ENCODE peak calls at places on chromosomes 6 and 20, in six cellular contexts. One of them, this sample, is unnamed.

GRCh38 chr20:34515484-34516037 is 661 bp upstream of the DYNLRB1 start:
- DNase-seq in adipocyte: peak
- DNase-seq in GOT3: no peak
- DNase-seq in activated T-helper 1 cell treated with anti-CD3 and anti-CD28 coated beads, Interleukin-2, amount 50 U/mL, for 16 hours: peak
- DNase-seq in T-helper 17 cell: peak
- DNase-seq in AG09309: no peak
- DNase-seq in this sample: peak

GRCh38 chr6:159043236-159043635 is 1.6 kb downstream of the TAGAP start:
- DNase-seq in activated T-helper 1 cell treated with anti-CD3 and anti-CD28 coated beads, Interleukin-2, amount 50 U/mL, for 16 hours: no peak
- DNase-seq in AG09309: no peak
- DNase-seq in adipocyte: no peak
- DNase-seq in T-helper 17 cell: no peak
- DNase-seq in GOT3: no peak
- DNase-seq in this sample: no peak

GRCh38 chr20:52076164-52076563 is 115.4 kb downstream of the ZFP64 start:
- DNase-seq in AG09309: no peak
- DNase-seq in T-helper 17 cell: no peak
- DNase-seq in GOT3: no peak
- DNase-seq in activated T-helper 1 cell treated with anti-CD3 and anti-CD28 coated beads, Interleukin-2, amount 50 U/mL, for 16 hours: no peak
- DNase-seq in adipocyte: peak
- DNase-seq in this sample: no peak

GRCh38 chr20:53579266-53579580 is 14.4 kb downstream of the ZNF217 start:
- DNase-seq in T-helper 17 cell: no peak
- DNase-seq in GOT3: no peak
- DNase-seq in activated T-helper 1 cell treated with anti-CD3 and anti-CD28 coated beads, Interleukin-2, amount 50 U/mL, for 16 hours: no peak
- DNase-seq in AG09309: no peak
- DNase-seq in adipocyte: no peak
- DNase-seq in this sample: no peak

GRCh38 chr6:52361347-52361944 is 505 bp upstream of the PAQR8 start:
- DNase-seq in adipocyte: peak
- DNase-seq in T-helper 17 cell: no peak
- DNase-seq in AG09309: no peak
- DNase-seq in GOT3: no peak
- DNase-seq in activated T-helper 1 cell treated with anti-CD3 and anti-CD28 coated beads, Interleukin-2, amount 50 U/mL, for 16 hours: peak
- DNase-seq in this sample: no peak

GRCh38 chr6:147223751-147224150 is 19.5 kb downstream of the STXBP5 start:
- DNase-seq in T-helper 17 cell: no peak
- DNase-seq in AG09309: no peak
- DNase-seq in adipocyte: no peak
- DNase-seq in activated T-helper 1 cell treated with anti-CD3 and anti-CD28 coated beads, Interleukin-2, amount 50 U/mL, for 16 hours: no peak
- DNase-seq in GOT3: no peak
- DNase-seq in this sample: no peak

GRCh38 chr6:97312241-97312640 is 29.2 kb upstream of the MMS22L start:
- DNase-seq in T-helper 17 cell: no peak
- DNase-seq in AG09309: no peak
- DNase-seq in activated T-helper 1 cell treated with anti-CD3 and anti-CD28 coated beads, Interleukin-2, amount 50 U/mL, for 16 hours: no peak
- DNase-seq in adipocyte: no peak
- DNase-seq in GOT3: no peak
- DNase-seq in this sample: no peak

GRCh38 chr20:16283307-16283706 is 289.9 kb downstream of the KIF16B start:
- DNase-seq in T-helper 17 cell: no peak
- DNase-seq in GOT3: no peak
- DNase-seq in activated T-helper 1 cell treated with anti-CD3 and anti-CD28 coated beads, Interleukin-2, amount 50 U/mL, for 16 hours: no peak
- DNase-seq in AG09309: no peak
- DNase-seq in adipocyte: no peak
- DNase-seq in this sample: no peak

GRCh38 chr20:38665094-38665493 is 59.2 kb upstream of the SLC32A1 start:
- DNase-seq in activated T-helper 1 cell treated with anti-CD3 and anti-CD28 coated beads, Interleukin-2, amount 50 U/mL, for 16 hours: no peak
- DNase-seq in adipocyte: peak
- DNase-seq in AG09309: no peak
- DNase-seq in GOT3: no peak
- DNase-seq in T-helper 17 cell: no peak
- DNase-seq in this sample: no peak

This sample was measured in NCI-H510A treated with DMSO at 0.1 percent for 48 hours.